ENCODE peak calls at places on chromosomes 11 and 22, in ten cellular contexts. One of them, this sample, is unnamed.
A peak's percentile ranks its signal among the peaks of the same experiment; 100 is the strongest.

GRCh38 chr11:9840460-9841004 is 176.7 kb downstream of the SWAP70 start:
- DNase-seq in choroid plexus epithelial cell: peak; percentile 57
- DNase-seq in endothelial cell of umbilical vein: no peak
- DNase-seq in GM13976: no peak
- DNase-seq in cardiac muscle cell: no peak
- DNase-seq in coronary artery: no peak
- DNase-seq in psoas muscle: no peak
- DNase-seq in endothelial cell: no peak
- DNase-seq in endodermal cell: no peak
- DNase-seq in Peyer's patch: no peak
- DNase-seq in this sample: no peak

GRCh38 chr11:2576116-2576515 is 123.7 kb downstream of the KCNQ1OT1 start:
- DNase-seq in choroid plexus epithelial cell: no peak
- DNase-seq in endodermal cell: peak; percentile 43
- DNase-seq in cardiac muscle cell: no peak
- DNase-seq in endothelial cell: no peak
- DNase-seq in psoas muscle: peak; percentile 10
- DNase-seq in endothelial cell of umbilical vein: no peak
- DNase-seq in Peyer's patch: no peak
- DNase-seq in GM13976: no peak
- DNase-seq in coronary artery: no peak
- DNase-seq in this sample: no peak

GRCh38 chr22:50307891-50308596 is 598 bp upstream of the PLXNB2 start:
- DNase-seq in choroid plexus epithelial cell: no peak
- DNase-seq in Peyer's patch: no peak
- DNase-seq in endothelial cell of umbilical vein: no peak
- DNase-seq in GM13976: no peak
- DNase-seq in endodermal cell: no peak
- DNase-seq in cardiac muscle cell: no peak
- DNase-seq in endothelial cell: no peak
- DNase-seq in coronary artery: no peak
- DNase-seq in psoas muscle: no peak
- DNase-seq in this sample: no peak

GRCh38 chr22:40118979-40119378 is 58.7 kb upstream of the TNRC6B start:
- DNase-seq in Peyer's patch: no peak
- DNase-seq in cardiac muscle cell: no peak
- DNase-seq in endodermal cell: no peak
- DNase-seq in endothelial cell: no peak
- DNase-seq in GM13976: no peak
- DNase-seq in psoas muscle: no peak
- DNase-seq in endothelial cell of umbilical vein: no peak
- DNase-seq in choroid plexus epithelial cell: no peak
- DNase-seq in coronary artery: no peak
- DNase-seq in this sample: no peak

GRCh38 chr22:47847281-47847890 is 1084.9 kb downstream of the TBC1D22A start:
- DNase-seq in psoas muscle: no peak
- DNase-seq in GM13976: no peak
- DNase-seq in Peyer's patch: no peak
- DNase-seq in coronary artery: no peak
- DNase-seq in cardiac muscle cell: no peak
- DNase-seq in endothelial cell: no peak
- DNase-seq in endodermal cell: no peak
- DNase-seq in choroid plexus epithelial cell: no peak
- DNase-seq in endothelial cell of umbilical vein: no peak
- DNase-seq in this sample: no peak

GRCh38 chr22:37552560-37553163 is 7.6 kb upstream of the CDC42EP1 start:
- DNase-seq in endothelial cell: peak; percentile 52
- DNase-seq in GM13976: no peak
- DNase-seq in choroid plexus epithelial cell: no peak
- DNase-seq in cardiac muscle cell: peak; percentile 70
- DNase-seq in psoas muscle: peak; percentile 39
- DNase-seq in Peyer's patch: no peak
- DNase-seq in coronary artery: no peak
- DNase-seq in endothelial cell of umbilical vein: no peak
- DNase-seq in endodermal cell: peak; percentile 93
- DNase-seq in this sample: no peak

GRCh38 chr11:96393753-96394348 is 4.0 kb downstream of the JRKL start:
- DNase-seq in endothelial cell of umbilical vein: peak; percentile 57
- DNase-seq in coronary artery: no peak
- DNase-seq in Peyer's patch: no peak
- DNase-seq in endothelial cell: no peak
- DNase-seq in GM13976: peak; percentile 35
- DNase-seq in psoas muscle: no peak
- DNase-seq in endodermal cell: no peak
- DNase-seq in cardiac muscle cell: peak; percentile 40
- DNase-seq in choroid plexus epithelial cell: peak; percentile 80
- DNase-seq in this sample: peak; percentile 46

GRCh38 chr11:70059971-70060370 is 18.1 kb upstream of the ANO1 start:
- DNase-seq in endodermal cell: no peak
- DNase-seq in Peyer's patch: no peak
- DNase-seq in psoas muscle: no peak
- DNase-seq in endothelial cell: no peak
- DNase-seq in choroid plexus epithelial cell: no peak
- DNase-seq in GM13976: no peak
- DNase-seq in cardiac muscle cell: no peak
- DNase-seq in endothelial cell of umbilical vein: no peak
- DNase-seq in coronary artery: peak; percentile 22
- DNase-seq in this sample: no peak

GRCh38 chr22:41976070-41976901 is 7.0 kb downstream of the SEPTIN3 start:
- DNase-seq in endodermal cell: peak; percentile 75
- DNase-seq in Peyer's patch: peak; percentile 43
- DNase-seq in endothelial cell of umbilical vein: no peak
- DNase-seq in GM13976: peak; percentile 59
- DNase-seq in choroid plexus epithelial cell: no peak
- DNase-seq in coronary artery: no peak
- DNase-seq in cardiac muscle cell: peak; percentile 69
- DNase-seq in endothelial cell: no peak
- DNase-seq in psoas muscle: no peak
- DNase-seq in this sample: peak; percentile 38

GRCh38 chr11:104964247-104964646 is 4.1 kb downstream of the CASP4 start:
- DNase-seq in psoas muscle: no peak
- DNase-seq in endothelial cell: no peak
- DNase-seq in endothelial cell of umbilical vein: no peak
- DNase-seq in cardiac muscle cell: no peak
- DNase-seq in endodermal cell: no peak
- DNase-seq in Peyer's patch: no peak
- DNase-seq in coronary artery: no peak
- DNase-seq in GM13976: no peak
- DNase-seq in choroid plexus epithelial cell: no peak
- DNase-seq in this sample: no peak

GRCh38 chr11:105618343-105618955 is 8.6 kb downstream of the GRIA4 start:
- DNase-seq in endodermal cell: no peak
- DNase-seq in coronary artery: no peak
- DNase-seq in psoas muscle: no peak
- DNase-seq in choroid plexus epithelial cell: no peak
- DNase-seq in endothelial cell: no peak
- DNase-seq in cardiac muscle cell: no peak
- DNase-seq in Peyer's patch: no peak
- DNase-seq in GM13976: no peak
- DNase-seq in endothelial cell of umbilical vein: no peak
- DNase-seq in this sample: no peak

GRCh38 chr11:2092464-2092910 is 46.7 kb downstream of the IGF2 start:
- DNase-seq in GM13976: peak; percentile 34
- DNase-seq in psoas muscle: no peak
- DNase-seq in endothelial cell: no peak
- DNase-seq in cardiac muscle cell: no peak
- DNase-seq in coronary artery: peak; percentile 64
- DNase-seq in endodermal cell: no peak
- DNase-seq in Peyer's patch: no peak
- DNase-seq in choroid plexus epithelial cell: no peak
- DNase-seq in endothelial cell of umbilical vein: no peak
- DNase-seq in this sample: no peak

GRCh38 chr22:30947821-30948454 is 20.6 kb downstream of the MORC2 start:
- DNase-seq in coronary artery: no peak
- DNase-seq in psoas muscle: no peak
- DNase-seq in endodermal cell: no peak
- DNase-seq in GM13976: peak; percentile 37
- DNase-seq in cardiac muscle cell: peak; percentile 56
- DNase-seq in choroid plexus epithelial cell: peak; percentile 85
- DNase-seq in endothelial cell of umbilical vein: peak; percentile 63
- DNase-seq in endothelial cell: no peak
- DNase-seq in Peyer's patch: no peak
- DNase-seq in this sample: peak; percentile 36

GRCh38 chr11:19777032-19777341 is 64.3 kb downstream of the NAV2 start:
- DNase-seq in endothelial cell: peak; percentile 22
- DNase-seq in psoas muscle: no peak
- DNase-seq in choroid plexus epithelial cell: no peak
- DNase-seq in endodermal cell: peak; percentile 77
- DNase-seq in Peyer's patch: no peak
- DNase-seq in cardiac muscle cell: peak; percentile 32
- DNase-seq in GM13976: peak; percentile 62
- DNase-seq in coronary artery: peak; percentile 74
- DNase-seq in endothelial cell of umbilical vein: no peak
- DNase-seq in this sample: peak; percentile 27

GRCh38 chr11:125224391-125225015 is 60.0 kb downstream of the PKNOX2 start:
- DNase-seq in choroid plexus epithelial cell: peak; percentile 65
- DNase-seq in endothelial cell of umbilical vein: peak; percentile 45
- DNase-seq in endothelial cell: peak; percentile 63
- DNase-seq in psoas muscle: peak; percentile 31
- DNase-seq in GM13976: no peak
- DNase-seq in Peyer's patch: no peak
- DNase-seq in endodermal cell: peak; percentile 76
- DNase-seq in coronary artery: no peak
- DNase-seq in cardiac muscle cell: peak; percentile 74
- DNase-seq in this sample: no peak
- TF ChIP-seq CTCF in choroid plexus epithelial cell: peak; percentile 64
- TF ChIP-seq CTCF in endothelial cell of umbilical vein: no peak
- TF ChIP-seq CTCF in endothelial cell: no peak
- TF ChIP-seq CTCF in psoas muscle: peak; percentile 18
- TF ChIP-seq CTCF in GM13976: no peak
- TF ChIP-seq CTCF in Peyer's patch: peak; percentile 13
- TF ChIP-seq CTCF in endodermal cell: peak; percentile 72
- TF ChIP-seq CTCF in coronary artery: no peak
- TF ChIP-seq CTCF in cardiac muscle cell: peak; percentile 58
- TF ChIP-seq CTCF in this sample: no peak

DNA sequence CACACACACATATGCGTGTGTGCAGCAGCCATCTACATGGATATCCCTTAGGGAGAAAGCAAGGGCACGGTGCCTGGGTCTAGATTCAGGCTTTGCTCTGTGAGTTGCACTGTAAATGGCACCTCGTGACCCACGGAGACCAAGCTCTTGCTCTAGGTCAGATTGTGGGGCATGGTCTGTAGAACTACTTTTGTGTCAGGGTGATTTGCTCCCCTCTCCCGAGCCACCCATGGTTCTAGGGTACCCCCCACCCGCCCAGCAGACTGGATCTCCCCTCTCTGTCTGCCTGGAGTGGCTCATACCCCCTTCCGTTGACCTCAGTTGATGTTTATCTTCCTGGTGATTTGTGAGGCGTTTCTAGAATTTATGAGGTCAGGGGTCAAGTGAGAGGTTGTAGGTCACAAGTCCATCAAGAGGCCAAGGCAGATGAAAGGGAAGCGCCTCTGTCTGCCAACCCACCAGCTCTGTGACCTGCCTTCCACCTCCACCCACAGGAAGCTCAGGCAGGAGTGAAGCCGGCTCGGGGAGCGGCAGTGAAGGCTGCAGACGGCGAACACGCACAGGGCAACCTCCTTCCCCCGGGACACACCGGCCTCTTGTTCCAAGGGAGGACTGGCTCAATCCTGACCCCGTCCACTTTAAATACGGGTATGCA is 76.2 kb upstream of the TTLL12 start:
- DNase-seq in endothelial cell of umbilical vein: no peak
- DNase-seq in Peyer's patch: peak; percentile 34
- DNase-seq in GM13976: peak; percentile 69
- DNase-seq in choroid plexus epithelial cell: peak; percentile 45
- DNase-seq in cardiac muscle cell: no peak
- DNase-seq in coronary artery: no peak
- DNase-seq in endodermal cell: no peak
- DNase-seq in psoas muscle: no peak
- DNase-seq in endothelial cell: peak; percentile 22
- DNase-seq in this sample: peak; percentile 69
- TF ChIP-seq CTCF in endothelial cell of umbilical vein: no peak
- TF ChIP-seq CTCF in Peyer's patch: no peak
- TF ChIP-seq CTCF in GM13976: no peak
- TF ChIP-seq CTCF in choroid plexus epithelial cell: no peak
- TF ChIP-seq CTCF in cardiac muscle cell: no peak
- TF ChIP-seq CTCF in coronary artery: no peak
- TF ChIP-seq CTCF in endodermal cell: no peak
- TF ChIP-seq CTCF in psoas muscle: no peak
- TF ChIP-seq CTCF in endothelial cell: no peak
- TF ChIP-seq CTCF in this sample: no peak

DNA sequence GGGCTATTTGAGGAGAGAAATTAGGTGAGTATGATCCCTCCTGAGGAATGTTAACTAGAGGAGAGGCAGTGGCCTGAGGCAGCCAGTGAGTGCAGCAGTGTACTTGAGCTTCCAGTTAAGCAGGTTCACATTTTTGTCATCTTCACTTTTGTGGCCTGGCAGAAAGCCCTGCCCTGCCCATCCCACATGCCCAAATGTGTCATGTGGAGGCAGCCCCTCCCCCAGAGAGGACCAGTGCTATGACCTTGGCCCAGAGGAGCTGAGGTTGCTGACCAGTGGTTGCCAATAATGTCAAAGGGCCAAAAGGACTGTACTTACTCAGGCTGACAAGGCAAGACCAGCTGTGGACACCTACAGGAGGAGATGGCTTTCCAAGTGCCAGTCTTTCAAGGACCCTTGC is 17.6 kb upstream of the GRK2 start:
- DNase-seq in endothelial cell of umbilical vein: no peak
- DNase-seq in cardiac muscle cell: peak; percentile 39
- DNase-seq in endothelial cell: no peak
- DNase-seq in psoas muscle: peak; percentile 77
- DNase-seq in Peyer's patch: peak; percentile 6
- DNase-seq in choroid plexus epithelial cell: peak; percentile 22
- DNase-seq in GM13976: no peak
- DNase-seq in endodermal cell: no peak
- DNase-seq in coronary artery: no peak
- DNase-seq in this sample: no peak
- TF ChIP-seq CTCF in endothelial cell of umbilical vein: no peak
- TF ChIP-seq CTCF in cardiac muscle cell: no peak
- TF ChIP-seq CTCF in endothelial cell: no peak
- TF ChIP-seq CTCF in psoas muscle: no peak
- TF ChIP-seq CTCF in Peyer's patch: no peak
- TF ChIP-seq CTCF in choroid plexus epithelial cell: no peak
- TF ChIP-seq CTCF in GM13976: no peak
- TF ChIP-seq CTCF in endodermal cell: no peak
- TF ChIP-seq CTCF in coronary artery: no peak
- TF ChIP-seq CTCF in this sample: no peak

DNA sequence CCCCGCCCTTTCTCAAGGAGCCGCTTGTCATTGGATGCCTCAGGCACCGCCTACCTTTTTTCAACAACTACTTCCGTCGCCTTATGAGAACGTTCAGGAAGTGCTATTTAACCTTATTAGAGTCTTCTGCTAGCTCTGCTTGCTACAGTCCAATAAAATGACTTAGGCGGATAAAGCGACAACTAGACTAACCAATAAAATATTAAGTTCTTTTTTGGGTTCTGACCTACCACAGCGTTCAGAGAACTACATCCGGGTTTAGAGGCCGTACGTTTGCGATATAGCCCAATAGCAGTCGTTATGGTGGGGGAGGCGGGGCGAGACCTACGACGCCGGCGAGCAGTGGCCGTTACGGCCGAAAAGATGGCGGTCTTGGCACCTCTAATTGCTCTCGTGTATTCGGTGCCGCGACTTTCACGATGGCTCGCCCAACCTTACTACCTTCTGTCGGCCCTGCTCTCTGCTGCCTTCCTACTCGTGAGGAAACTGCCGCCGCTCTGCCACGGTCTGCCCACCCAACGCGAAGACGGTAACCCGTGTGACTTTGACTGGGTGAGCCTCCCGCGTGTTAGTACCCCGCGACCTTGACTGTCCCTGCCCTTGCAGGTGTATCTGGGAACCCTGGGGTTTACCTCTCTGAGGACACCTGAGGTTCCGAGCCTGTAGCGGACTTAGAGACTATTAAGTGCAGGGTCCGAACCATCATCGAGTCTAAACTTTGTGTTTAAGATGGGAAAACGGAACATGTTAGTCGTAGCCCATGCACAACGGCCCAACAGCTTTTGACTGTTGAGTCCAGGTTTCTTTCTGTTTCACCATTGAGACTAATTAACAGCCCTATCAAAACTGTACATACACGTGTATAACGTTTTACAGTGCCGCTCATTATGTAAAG is at the start of gene TMX2:
- DNase-seq in endothelial cell of umbilical vein: peak; percentile 99
- DNase-seq in endodermal cell: peak; percentile 96
- DNase-seq in cardiac muscle cell: peak; percentile 97
- DNase-seq in Peyer's patch: peak; percentile 91
- DNase-seq in GM13976: peak; percentile 93
- DNase-seq in psoas muscle: peak; percentile 91
- DNase-seq in choroid plexus epithelial cell: peak; percentile 100
- DNase-seq in coronary artery: peak; percentile 94
- DNase-seq in endothelial cell: peak; percentile 84
- DNase-seq in this sample: peak; percentile 97
- TF ChIP-seq CTCF in endothelial cell of umbilical vein: no peak
- TF ChIP-seq CTCF in endodermal cell: no peak
- TF ChIP-seq CTCF in cardiac muscle cell: no peak
- TF ChIP-seq CTCF in Peyer's patch: no peak
- TF ChIP-seq CTCF in GM13976: no peak
- TF ChIP-seq CTCF in psoas muscle: no peak
- TF ChIP-seq CTCF in choroid plexus epithelial cell: no peak
- TF ChIP-seq CTCF in coronary artery: no peak
- TF ChIP-seq CTCF in endothelial cell: no peak
- TF ChIP-seq CTCF in this sample: no peak

This sample was measured in GM12865.